ENCODE peak calls at places on chromosomes 2 and 18, in five cellular contexts. K, E, M, G and B are unnamed samples.

GRCh38 chr2:160220545-160221009 is 20.5 kb upstream of the ITGB6 start:
- DNase-seq in K (no peak), M (no peak), G (no peak), E (no peak), B (peak; percentile 51)

GRCh38 chr2:116095636-116096035 is 1653.2 kb downstream of the DPP10 start:
- DNase-seq in E (no peak), M (no peak), G (no peak), K (no peak), B (no peak)

GRCh38 chr2:9897331-9897737 is 54.1 kb downstream of the TAF1B start:
- DNase-seq in G (peak; percentile 14), K (peak; percentile 99), M (no peak), E (peak; percentile 96), B (peak; percentile 29)

GRCh38 chr18:61336766-61337165 is 3.5 kb downstream of the CDH20 start:
- DNase-seq in E (no peak), M (no peak), G (no peak), K (no peak), B (no peak)

GRCh38 chr2:181334158-181334826 is 122.9 kb upstream of the ITGA4 start:
- DNase-seq in K (no peak), E (no peak), M (no peak), G (no peak), B (no peak)

GRCh38 chr18:48992791-48993555 is 42.2 kb upstream of the SMAD7 start:
- DNase-seq in G (no peak), E (no peak), K (peak; percentile 70), M (no peak), B (peak; percentile 53)

GRCh38 chr2:3222636-3223035 is 155.0 kb downstream of the EIPR1 start:
- DNase-seq in K (no peak), G (no peak), M (no peak), E (no peak), B (peak; percentile 46)

GRCh38 chr2:138577066-138577465 is 75.5 kb downstream of the SPOPL start:
- DNase-seq in K (no peak), M (no peak), G (no peak), E (no peak), B (no peak)

GRCh38 chr18:74172697-74173433 is 24.5 kb downstream of the TIMM21 start:
- DNase-seq in G (no peak), K (peak; percentile 25), M (no peak), E (no peak), B (no peak)

GRCh38 chr2:219480004-219480403 is 18.7 kb upstream of the GMPPA start:
- DNase-seq in K (no peak), E (no peak), G (no peak), M (no peak), B (no peak)

GRCh38 chr2:134800341-134800740 is 38.1 kb upstream of the ACMSD start:
- DNase-seq in G (no peak), E (no peak), M (no peak), K (no peak), B (no peak)

GRCh38 chr2:170530803-170531564 is 184.2 kb upstream of the SP5 start:
- DNase-seq in E (no peak), K (no peak), M (no peak), G (no peak), B (peak; percentile 78)

GRCh38 chr2:96240341-96241038 is 25.3 kb downstream of the TMEM127 start:
- DNase-seq in E (no peak), G (no peak), K (no peak), M (no peak), B (no peak)

GRCh38 chr2:17539993-17540812 is at the start of gene VSNL1:
- DNase-seq in G (peak; percentile 93), K (peak; percentile 94), M (peak; percentile 97), E (peak; percentile 68), B (peak; percentile 98)

GRCh38 chr2:128444816-128445532 is 126.3 kb upstream of the HS6ST1 start:
- DNase-seq in K (no peak), G (no peak), E (peak; percentile 4), M (peak; percentile 10), B (no peak)

GRCh38 chr18:12589419-12589818 is 68.5 kb downstream of the SPIRE1 start:
- DNase-seq in M (no peak), G (no peak), K (no peak), E (no peak), B (no peak)

GRCh38 chr2:65198737-65199136 is 28.9 kb upstream of the ACTR2 start:
- DNase-seq in E (peak; percentile 35), G (no peak), M (no peak), K (no peak), B (no peak)

GRCh38 chr2:54838585-54839035 is 115.1 kb downstream of the EML6 start:
- DNase-seq in M (peak; percentile 66), E (peak; percentile 68), G (peak; percentile 67), K (peak; percentile 82), B (peak; percentile 68)

GRCh38 chr2:234050455-234051135 is at the start of gene SPP2:
- DNase-seq in E (no peak), K (no peak), M (no peak), G (no peak), B (no peak)

GRCh38 chr2:170715062-170715931 is at the start of gene SP5:
- DNase-seq in G (peak; percentile 84), M (peak; percentile 85), E (peak; percentile 29), K (peak; percentile 75), B (peak; percentile 99)

GRCh38 chr2:16023663-16024360 is 83.5 kb downstream of the MYCN start:
- DNase-seq in K (no peak), M (no peak), E (no peak), G (no peak), B (no peak)

GRCh38 chr2:143015681-143016080 is 113.5 kb upstream of the ARHGAP15 start:
- DNase-seq in M (no peak), E (peak; percentile 27), K (no peak), G (no peak), B (no peak)

GRCh38 chr18:23377669-23378469 is 75.2 kb upstream of the RIOK3 start:
- DNase-seq in E (peak; percentile 92), M (no peak), G (no peak), K (peak; percentile 71), B (peak; percentile 46)

GRCh38 chr18:13453714-13454113 is 235.2 kb downstream of the LDLRAD4 start:
- DNase-seq in G (no peak), M (peak; percentile 19), K (peak; percentile 87), E (no peak), B (no peak)

GRCh38 chr2:220572385-220572784 is 945.0 kb downstream of the SLC4A3 start:
- DNase-seq in M (no peak), G (no peak), E (peak; percentile 73), K (no peak), B (no peak)

GRCh38 chr2:18214936-18215335 is 336.5 kb downstream of the KCNS3 start:
- DNase-seq in G (no peak), M (no peak), K (no peak), E (peak; percentile 34), B (no peak)

GRCh38 chr2:18117592-18117991 is 239.1 kb downstream of the KCNS3 start:
- DNase-seq in K (peak; percentile 41), E (peak; percentile 41), G (no peak), M (peak; percentile 58), B (peak; percentile 59)

GRCh38 chr2:23791030-23791429 is 135.9 kb downstream of the ATAD2B start:
- DNase-seq in M (no peak), G (no peak), K (no peak), E (peak; percentile 91), B (no peak)

GRCh38 chr2:241198381-241199282 is 10.2 kb downstream of the ANO7 start:
- DNase-seq in K (peak; percentile 83), E (no peak), M (no peak), G (no peak), B (no peak)
- H4K8ac ChIP-seq in K (no peak overlapping the region), E (no peak overlapping the region), M (no peak overlapping the region), G (no peak overlapping the region), B (no peak overlapping the region)

GRCh38 chr2:869357-869871 is 81.2 kb upstream of the SNTG2 start:
- DNase-seq in M (no peak), G (no peak), K (no peak), E (no peak), B (no peak)
- H4K8ac ChIP-seq in M (no peak overlapping the region), G (no peak overlapping the region), K (no peak overlapping the region), E (no peak overlapping the region), B (no peak overlapping the region)

DNA sequence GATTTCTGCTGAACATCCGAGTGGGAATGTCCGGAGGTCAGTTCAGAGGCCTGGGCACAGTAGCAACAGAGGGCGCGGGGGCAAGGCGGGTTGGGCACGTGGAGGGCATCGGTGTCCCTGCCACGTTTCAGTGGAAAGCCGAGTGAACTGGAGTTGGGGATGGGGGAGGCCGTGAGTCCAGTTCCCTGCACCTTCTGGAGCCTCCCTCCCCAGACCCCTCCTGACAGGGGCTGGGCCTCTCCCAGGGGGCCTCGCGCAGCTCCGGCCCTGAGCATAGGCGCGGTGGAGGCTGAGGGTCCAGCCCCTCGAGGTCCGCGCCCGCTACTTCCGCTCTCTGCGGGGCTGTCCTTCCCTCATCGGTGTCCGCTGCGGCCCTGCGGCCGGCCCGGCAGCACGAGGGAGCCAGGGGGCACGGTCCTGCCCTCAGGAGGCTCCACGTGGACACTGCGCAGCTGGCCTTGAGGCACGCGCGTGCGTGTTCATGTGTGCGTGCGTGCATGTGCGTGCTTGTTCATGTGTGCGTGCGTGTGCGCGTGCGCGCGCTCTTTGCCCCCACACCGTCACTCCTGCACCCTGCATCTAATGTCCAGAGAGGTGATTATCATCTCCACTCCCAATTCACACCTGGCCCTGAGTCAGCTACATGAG is 50.2 kb downstream of the PLEKHB2 start:
- DNase-seq in E (no peak), K (no peak), M (no peak), G (no peak), B (no peak)
- H4K8ac ChIP-seq in E (no peak overlapping the region), K (no peak overlapping the region), M (no peak overlapping the region), G (no peak overlapping the region), B (no peak overlapping the region)

GRCh38 chr2:130261970-130262760 is 63.9 kb upstream of the TUBA3E start:
- DNase-seq in M (no peak), G (no peak), E (peak; percentile 6), K (no peak), B (peak; percentile 6)

GRCh38 chr2:130264501-130264900 is 66.3 kb upstream of the TUBA3E start:
- DNase-seq in G (no peak), E (no peak), M (no peak), K (no peak), B (no peak)

GRCh38 chr2:130263606-130264005 is 65.4 kb upstream of the TUBA3E start:
- DNase-seq in K (no peak), E (no peak), M (no peak), G (no peak), B (no peak)

GRCh38 chr2:130264046-130264445 is 65.8 kb upstream of the TUBA3E start:
- DNase-seq in E (no peak), G (no peak), M (no peak), K (no peak), B (no peak)
- H4K8ac ChIP-seq in E (no peak overlapping the region), G (no peak overlapping the region), M (no peak overlapping the region), K (no peak overlapping the region), B (no peak overlapping the region)

DNA sequence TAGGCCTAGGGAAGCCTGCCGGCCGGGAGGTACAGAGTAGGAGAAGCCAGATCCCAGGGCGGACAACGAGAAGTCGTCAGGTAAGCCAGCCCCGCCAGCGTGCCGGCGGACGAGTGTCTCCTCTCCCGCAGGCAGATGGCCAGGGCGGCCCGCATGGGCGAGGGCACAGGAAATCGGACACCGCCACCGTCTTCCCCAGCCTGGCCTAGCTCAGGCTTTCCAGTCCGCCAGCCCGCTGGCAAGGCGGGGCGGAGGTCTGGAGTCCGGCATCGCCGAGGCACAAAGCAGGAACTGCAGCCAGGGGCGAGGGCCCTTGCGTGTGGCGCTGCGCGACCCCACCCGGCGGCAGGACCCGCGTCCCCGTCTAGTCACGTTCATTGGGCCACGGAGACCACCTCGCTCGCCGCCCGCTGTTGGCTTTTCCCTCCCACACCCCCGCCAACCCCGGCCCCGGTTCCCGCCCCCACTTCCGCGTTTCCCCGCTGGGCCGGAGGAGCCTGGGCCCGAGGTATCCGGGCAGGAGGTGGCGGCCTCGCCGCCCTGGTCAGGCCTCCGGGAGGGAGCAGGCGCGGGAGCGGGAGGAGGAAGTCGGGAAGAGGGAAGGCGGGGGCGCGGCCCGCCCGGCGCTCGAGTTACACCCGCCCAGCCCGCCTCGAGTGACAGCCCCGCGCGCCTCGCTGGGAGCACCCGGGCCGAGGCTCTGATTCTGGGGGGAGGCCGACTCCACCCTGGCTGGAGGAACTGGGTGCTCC is at the start of gene GPD2:
- DNase-seq in K (peak; percentile 95), G (peak; percentile 80), M (peak; percentile 90), E (peak; percentile 82), B (peak; percentile 96)
- H4K8ac ChIP-seq in K (peak within 1 kb of the TSS; percentile 95), G (peak within 1 kb of the TSS; percentile 75), M (no peak within 1 kb of the TSS), E (peak within 1 kb of the TSS; percentile 99), B (peak within 1 kb of the TSS; percentile 29)